ENCODE peak calls at places on chromosomes 5 and 9, in five cellular contexts. One of them, this sample, is unnamed.

GRCh38 chr5:115888027-115888426 is 46.3 kb downstream of the AP3S1 start:
- DNase-seq in psoas muscle: no peak
- DNase-seq in GM12865: no peak
- DNase-seq in fibroblast of lung: peak
- DNase-seq in astrocyte of the spinal cord: peak
- DNase-seq in this sample: peak

GRCh38 chr9:120583958-120584369 is 4.0 kb upstream of the CDK5RAP2 start:
- DNase-seq in GM12865: peak
- DNase-seq in psoas muscle: peak
- DNase-seq in fibroblast of lung: peak
- DNase-seq in astrocyte of the spinal cord: peak
- DNase-seq in this sample: peak

GRCh38 chr5:139744471-139745120 is 51.0 kb upstream of the PSD2 start:
- DNase-seq in fibroblast of lung: no peak
- DNase-seq in psoas muscle: no peak
- DNase-seq in GM12865: no peak
- DNase-seq in astrocyte of the spinal cord: no peak
- DNase-seq in this sample: no peak

GRCh38 chr9:37251452-37251851 is 131.1 kb downstream of the ZCCHC7 start:
- DNase-seq in psoas muscle: no peak
- DNase-seq in fibroblast of lung: no peak
- DNase-seq in astrocyte of the spinal cord: no peak
- DNase-seq in GM12865: no peak
- DNase-seq in this sample: no peak

GRCh38 chr9:79312686-79313421 is 258.9 kb upstream of the TLE4 start:
- DNase-seq in psoas muscle: no peak
- DNase-seq in GM12865: no peak
- DNase-seq in fibroblast of lung: no peak
- DNase-seq in astrocyte of the spinal cord: no peak
- DNase-seq in this sample: no peak

GRCh38 chr5:173707392-173707791 is 90.9 kb upstream of the BOD1 start:
- DNase-seq in astrocyte of the spinal cord: peak
- DNase-seq in fibroblast of lung: peak
- DNase-seq in psoas muscle: peak
- DNase-seq in GM12865: peak
- DNase-seq in this sample: peak

GRCh38 chr5:78000191-78000590 is 224.1 kb upstream of the TBCA start:
- DNase-seq in psoas muscle: no peak
- DNase-seq in astrocyte of the spinal cord: no peak
- DNase-seq in GM12865: no peak
- DNase-seq in fibroblast of lung: no peak
- DNase-seq in this sample: no peak

GRCh38 chr5:143172736-143173135 is 230.8 kb downstream of the NR3C1 start:
- DNase-seq in psoas muscle: no peak
- DNase-seq in fibroblast of lung: peak
- DNase-seq in GM12865: no peak
- DNase-seq in astrocyte of the spinal cord: no peak
- DNase-seq in this sample: no peak

GRCh38 chr9:78074385-78075291 is 43.0 kb upstream of the GNAQ start:
- DNase-seq in fibroblast of lung: peak
- DNase-seq in astrocyte of the spinal cord: no peak
- DNase-seq in psoas muscle: no peak
- DNase-seq in GM12865: no peak
- DNase-seq in this sample: no peak

GRCh38 chr5:41416336-41416735 is 94.1 kb downstream of the PLCXD3 start:
- DNase-seq in GM12865: no peak
- DNase-seq in fibroblast of lung: no peak
- DNase-seq in psoas muscle: no peak
- DNase-seq in astrocyte of the spinal cord: no peak
- DNase-seq in this sample: no peak

GRCh38 chr5:72108200-72109050 is 1.1 kb downstream of the MAP1B start:
- DNase-seq in GM12865: no peak
- DNase-seq in psoas muscle: peak
- DNase-seq in fibroblast of lung: peak
- DNase-seq in astrocyte of the spinal cord: peak
- DNase-seq in this sample: no peak

GRCh38 chr9:83962165-83962564 is 17.9 kb downstream of the HNRNPK start:
- DNase-seq in astrocyte of the spinal cord: no peak
- DNase-seq in psoas muscle: no peak
- DNase-seq in GM12865: no peak
- DNase-seq in fibroblast of lung: no peak
- DNase-seq in this sample: peak

GRCh38 chr9:69324549-69325401 is at the start of gene ENTREP1:
- DNase-seq in astrocyte of the spinal cord: peak
- DNase-seq in fibroblast of lung: peak
- DNase-seq in psoas muscle: peak
- DNase-seq in GM12865: no peak
- DNase-seq in this sample: no peak

GRCh38 chr9:134455951-134456739 is 129.9 kb downstream of the RXRA start:
- DNase-seq in astrocyte of the spinal cord: peak
- DNase-seq in GM12865: peak
- DNase-seq in fibroblast of lung: peak
- DNase-seq in psoas muscle: peak
- DNase-seq in this sample: peak

GRCh38 chr5:134943547-134943946 is 24.2 kb upstream of the CATSPER3 start:
- DNase-seq in astrocyte of the spinal cord: no peak
- DNase-seq in psoas muscle: no peak
- DNase-seq in fibroblast of lung: no peak
- DNase-seq in GM12865: no peak
- DNase-seq in this sample: no peak

DNA sequence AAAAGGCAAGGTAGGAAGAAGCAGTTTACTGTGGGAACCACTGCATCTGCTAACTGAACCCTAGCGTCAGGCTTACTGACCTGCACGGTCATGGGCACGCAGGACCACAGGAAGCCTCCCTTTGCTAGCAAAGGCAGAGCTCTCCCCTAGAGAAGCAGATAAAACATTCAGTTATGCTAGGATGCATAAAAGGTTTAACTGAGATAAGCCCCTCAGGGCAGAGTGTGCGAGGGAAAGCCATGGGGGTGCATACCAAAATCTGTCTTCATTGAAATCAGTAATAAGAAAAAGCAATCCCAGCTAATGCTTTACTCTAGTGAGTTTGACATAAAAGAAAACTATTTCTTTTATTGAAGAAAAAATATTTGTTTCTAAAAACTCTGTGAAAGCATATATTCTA is 2403.7 kb upstream of the C9orf72 start:
- DNase-seq in astrocyte of the spinal cord: no peak
- DNase-seq in fibroblast of lung: no peak
- DNase-seq in GM12865: no peak
- DNase-seq in psoas muscle: no peak
- DNase-seq in this sample: no peak
- TF ChIP-seq CTCF in astrocyte of the spinal cord: no peak
- TF ChIP-seq CTCF in fibroblast of lung: no peak
- TF ChIP-seq CTCF in GM12865: no peak
- TF ChIP-seq CTCF in psoas muscle: no peak
- TF ChIP-seq CTCF in this sample: no peak

DNA sequence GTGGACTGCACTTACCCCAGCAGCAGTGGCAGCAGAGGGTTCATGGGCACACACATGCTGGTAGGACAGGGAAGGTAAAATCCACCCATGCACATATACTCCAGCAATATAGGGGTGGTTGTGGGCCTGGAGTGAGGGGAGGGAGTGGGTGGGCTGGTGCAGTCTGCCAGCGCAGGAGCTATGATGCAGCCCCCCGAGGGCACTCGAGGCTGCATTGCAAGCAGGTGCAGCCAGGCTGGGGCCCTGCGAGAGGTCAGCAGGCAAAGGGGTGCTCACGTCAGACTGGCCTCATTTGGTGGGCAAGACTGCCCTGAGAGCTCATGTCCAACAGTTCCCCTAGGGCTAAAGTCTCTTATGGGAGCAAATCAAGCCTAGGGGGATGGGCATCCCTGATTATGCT is 32.4 kb upstream of the PCDHA1 start:
- DNase-seq in psoas muscle: no peak
- DNase-seq in astrocyte of the spinal cord: no peak
- DNase-seq in fibroblast of lung: no peak
- DNase-seq in GM12865: no peak
- DNase-seq in this sample: no peak
- H3K4me3 ChIP-seq in psoas muscle: no peak
- H3K4me3 ChIP-seq in astrocyte of the spinal cord: no peak
- H3K4me3 ChIP-seq in fibroblast of lung: no peak
- H3K4me3 ChIP-seq in GM12865: no peak
- H3K4me3 ChIP-seq in this sample: no peak

GRCh38 chr5:15290953-15291352 is 209.0 kb upstream of the FBXL7 start:
- DNase-seq in psoas muscle: no peak
- DNase-seq in fibroblast of lung: no peak
- DNase-seq in GM12865: no peak
- DNase-seq in astrocyte of the spinal cord: no peak
- DNase-seq in this sample: no peak
- TF ChIP-seq CTCF in psoas muscle: no peak
- TF ChIP-seq CTCF in fibroblast of lung: no peak
- TF ChIP-seq CTCF in GM12865: no peak
- TF ChIP-seq CTCF in astrocyte of the spinal cord: no peak
- TF ChIP-seq CTCF in this sample: no peak

GRCh38 chr9:98031169-98031568 is 25.4 kb upstream of the NANS start:
- DNase-seq in psoas muscle: no peak
- DNase-seq in astrocyte of the spinal cord: no peak
- DNase-seq in fibroblast of lung: no peak
- DNase-seq in GM12865: no peak
- DNase-seq in this sample: no peak

GRCh38 chr9:98038958-98039357 is 17.6 kb upstream of the NANS start:
- DNase-seq in astrocyte of the spinal cord: no peak
- DNase-seq in fibroblast of lung: no peak
- DNase-seq in GM12865: peak
- DNase-seq in psoas muscle: no peak
- DNase-seq in this sample: no peak

GRCh38 chr9:98037362-98037761 is 19.2 kb upstream of the NANS start:
- DNase-seq in astrocyte of the spinal cord: no peak
- DNase-seq in psoas muscle: peak
- DNase-seq in GM12865: no peak
- DNase-seq in fibroblast of lung: peak
- DNase-seq in this sample: no peak

GRCh38 chr9:98031935-98032334 is 24.6 kb upstream of the NANS start:
- DNase-seq in psoas muscle: no peak
- DNase-seq in astrocyte of the spinal cord: peak
- DNase-seq in GM12865: no peak
- DNase-seq in fibroblast of lung: peak
- DNase-seq in this sample: no peak

GRCh38 chr9:98034593-98035546 is 21.7 kb upstream of the NANS start:
- DNase-seq in fibroblast of lung: peak
- DNase-seq in GM12865: peak
- DNase-seq in astrocyte of the spinal cord: peak
- DNase-seq in psoas muscle: peak
- DNase-seq in this sample: no peak
- H3K4me3 ChIP-seq in fibroblast of lung: no peak
- H3K4me3 ChIP-seq in GM12865: no peak
- H3K4me3 ChIP-seq in astrocyte of the spinal cord: no peak
- H3K4me3 ChIP-seq in psoas muscle: peak
- H3K4me3 ChIP-seq in this sample: no peak

DNA sequence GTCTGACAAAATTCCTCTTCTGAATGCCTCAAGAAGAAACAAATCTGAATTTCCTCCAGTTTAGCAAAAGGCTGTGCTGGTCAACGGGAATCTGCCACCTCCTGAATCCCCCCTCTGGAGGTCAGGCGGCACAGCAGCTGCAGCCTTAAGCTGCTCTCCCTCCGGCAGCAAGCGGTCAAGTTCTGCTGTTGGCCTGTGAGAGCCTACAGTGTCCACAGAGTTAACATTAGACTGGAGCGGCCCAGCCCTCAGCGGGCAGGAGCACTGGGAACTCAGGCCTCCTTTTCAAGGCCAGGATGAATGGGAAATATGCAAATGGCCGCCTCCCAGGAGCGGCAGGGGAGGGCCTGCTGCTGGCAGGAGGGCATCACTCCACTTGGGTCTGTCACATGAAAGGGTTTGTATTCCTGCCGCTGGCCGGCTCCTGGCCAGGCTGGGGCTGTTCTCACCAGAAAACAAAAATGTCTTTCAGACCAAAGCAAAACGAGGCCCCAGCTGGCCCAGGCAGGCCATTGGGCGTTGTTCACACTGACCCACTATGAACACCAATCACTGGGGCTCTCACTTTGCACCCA is 8.2 kb downstream of the ACSL6 start:
- DNase-seq in fibroblast of lung: peak
- DNase-seq in astrocyte of the spinal cord: peak
- DNase-seq in GM12865: no peak
- DNase-seq in psoas muscle: peak
- DNase-seq in this sample: no peak
- TF ChIP-seq CTCF in fibroblast of lung: peak
- TF ChIP-seq CTCF in astrocyte of the spinal cord: peak
- TF ChIP-seq CTCF in GM12865: no peak
- TF ChIP-seq CTCF in psoas muscle: peak
- TF ChIP-seq CTCF in this sample: no peak

DNA sequence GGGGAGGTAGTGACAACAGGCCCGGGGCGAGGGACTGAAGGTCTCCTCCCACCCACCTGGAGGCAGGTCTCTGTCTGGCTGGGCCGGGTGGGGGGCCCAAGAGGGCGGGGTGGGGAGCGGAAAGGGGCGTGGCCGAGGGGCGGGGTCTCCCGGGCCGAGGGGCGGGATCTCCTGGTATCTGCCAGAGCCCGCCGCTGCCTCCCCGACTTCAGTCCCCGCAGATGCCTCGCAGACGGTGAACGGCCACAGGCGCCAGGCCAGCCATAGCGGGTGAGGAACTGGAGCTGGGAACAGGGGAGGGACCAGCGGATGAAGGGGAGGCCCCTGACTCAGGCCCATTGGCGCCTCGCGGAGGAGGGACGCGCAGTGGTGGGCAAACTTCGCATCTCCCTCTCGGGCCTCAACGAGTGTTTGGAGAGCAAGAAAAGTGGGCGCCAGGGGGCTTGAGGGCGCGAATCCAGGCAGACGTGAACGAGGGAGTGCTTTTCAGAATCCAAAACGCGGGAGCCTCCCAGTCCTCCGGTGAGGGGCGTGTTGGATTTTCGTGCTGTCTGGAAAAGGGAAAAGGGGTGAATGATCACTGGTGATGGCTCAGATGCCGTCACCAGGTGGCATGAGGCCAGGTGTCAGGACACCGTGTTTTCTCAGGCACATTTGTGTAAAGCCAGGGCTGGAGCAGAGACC is at the start of gene ADGRD2:
- DNase-seq in psoas muscle: no peak
- DNase-seq in astrocyte of the spinal cord: peak
- DNase-seq in GM12865: no peak
- DNase-seq in fibroblast of lung: peak
- DNase-seq in this sample: no peak
- H3K4me3 ChIP-seq in psoas muscle: no peak
- H3K4me3 ChIP-seq in astrocyte of the spinal cord: no peak
- H3K4me3 ChIP-seq in GM12865: no peak
- H3K4me3 ChIP-seq in fibroblast of lung: peak
- H3K4me3 ChIP-seq in this sample: peak

DNA sequence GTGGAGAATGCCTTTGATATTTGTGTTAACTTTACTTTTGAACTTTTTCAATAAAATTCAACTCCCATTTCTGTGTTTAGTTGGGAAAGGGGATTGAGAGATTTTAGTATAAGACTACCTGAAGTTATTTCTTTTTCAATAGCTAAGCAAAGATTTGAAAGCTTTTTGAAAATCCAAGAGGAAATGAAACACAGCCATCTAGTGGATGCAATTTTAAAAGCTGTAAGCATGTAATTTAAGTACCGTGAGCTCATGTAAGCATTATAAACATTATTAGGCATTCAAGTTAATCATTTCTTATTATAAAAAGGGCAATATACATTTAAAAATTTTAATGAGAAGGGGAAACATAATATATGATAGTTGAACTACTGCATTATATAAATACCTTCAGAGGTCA is 69.8 kb downstream of the CCDC171 start:
- DNase-seq in fibroblast of lung: peak
- DNase-seq in astrocyte of the spinal cord: peak
- DNase-seq in GM12865: peak
- DNase-seq in psoas muscle: no peak
- DNase-seq in this sample: no peak
- TF ChIP-seq CTCF in fibroblast of lung: peak
- TF ChIP-seq CTCF in astrocyte of the spinal cord: peak
- TF ChIP-seq CTCF in GM12865: peak
- TF ChIP-seq CTCF in psoas muscle: no peak
- TF ChIP-seq CTCF in this sample: peak

GRCh38 chr9:38619556-38620447 is 594 bp downstream of the ANKRD18A start:
- DNase-seq in psoas muscle: no peak
- DNase-seq in fibroblast of lung: no peak
- DNase-seq in astrocyte of the spinal cord: no peak
- DNase-seq in GM12865: no peak
- DNase-seq in this sample: no peak
- H3K4me3 ChIP-seq in psoas muscle: no peak
- H3K4me3 ChIP-seq in fibroblast of lung: no peak
- H3K4me3 ChIP-seq in astrocyte of the spinal cord: peak
- H3K4me3 ChIP-seq in GM12865: peak
- H3K4me3 ChIP-seq in this sample: peak